ENCODE peak calls at places on chromosomes 5 and 9, in ten cellular contexts. A is naive thymus-derived CD4-positive, alpha-beta T cell; C is colonic mucosa; Z is ovary; G is SJSA1; Q is endodermal cell; W is brain microvascular endothelial cell; R is choroid plexus epithelial cell; M is astrocyte of the spinal cord; S is A549. U is an unnamed sample.

GRCh38 chr5:4359847-4360246 is 764.2 kb downstream of the IRX1 start:
- DNase-seq in A (no peak), S (no peak), Z (no peak), R (no peak), G (no peak), C (no peak), Q (no peak), M (no peak), W (no peak), U (no peak)

GRCh38 chr5:115520191-115520590 is 24.4 kb downstream of the FEM1C start:
- DNase-seq in G (no peak), Z (no peak), W (no peak), Q (no peak), R (no peak), M (no peak), A (no peak), C (no peak), S (no peak), U (no peak)

GRCh38 chr5:14510156-14510734 is 71.3 kb upstream of the OTULINL start:
- DNase-seq in S (no peak), A (no peak), M (no peak), G (no peak), C (no peak), W (no peak), Q (no peak), R (no peak), Z (no peak), U (no peak)

GRCh38 chr9:112061152-112061740 is 113.9 kb downstream of the SUSD1 start:
- DNase-seq in R (peak), Q (no peak), Z (no peak), M (peak), S (peak), G (peak), A (no peak), C (peak), W (peak), U (peak)

GRCh38 chr5:41286696-41287095 is 73.4 kb upstream of the C6 start:
- DNase-seq in G (no peak), W (no peak), S (no peak), Z (no peak), A (no peak), Q (no peak), R (no peak), M (no peak), C (no peak), U (no peak)

GRCh38 chr9:75892168-75892901 is 1.9 kb downstream of the PCSK5 start:
- DNase-seq in W (no peak), M (peak), Z (peak), Q (peak), S (peak), R (peak), G (peak), C (peak), A (no peak), U (no peak)

GRCh38 chr9:33498387-33498786 is 24.7 kb upstream of the NOL6 start:
- DNase-seq in S (no peak), Z (no peak), M (peak), R (peak), Q (no peak), A (no peak), C (no peak), G (no peak), W (no peak), U (no peak)

GRCh38 chr9:98391884-98392283 is 136.4 kb upstream of the TBC1D2 start:
- DNase-seq in C (no peak), A (no peak), S (no peak), Z (no peak), G (no peak), W (no peak), M (no peak), Q (peak), R (no peak), U (no peak)

GRCh38 chr9:135480071-135480941 is 724 bp downstream of the PPP1R26 start:
- DNase-seq in C (peak), W (peak), M (no peak), S (peak), A (no peak), R (peak), Q (peak), G (peak), Z (no peak), U (no peak)

GRCh38 chr5:45417285-45417996 is 278.7 kb downstream of the HCN1 start:
- DNase-seq in M (no peak), C (no peak), S (no peak), Q (no peak), G (no peak), W (no peak), Z (no peak), R (no peak), A (no peak), U (no peak)

GRCh38 chr9:136090768-136091581 is 4.1 kb downstream of the NACC2 start:
- DNase-seq in A (no peak), Z (no peak), R (no peak), C (no peak), M (peak), Q (peak), W (no peak), G (peak), S (no peak), U (no peak)

GRCh38 chr9:126068534-126069230 is 257.9 kb upstream of the MVB12B start:
- DNase-seq in A (no peak), W (no peak), M (no peak), C (no peak), S (no peak), G (no peak), Q (no peak), Z (no peak), R (no peak), U (no peak)

GRCh38 chr5:10863763-10864383 is 102.8 kb upstream of the DAP start:
- DNase-seq in R (peak), A (peak), Z (no peak), G (peak), W (peak), C (peak), S (peak), M (peak), Q (peak), U (peak)

GRCh38 chr5:14142856-14143508 is at the start of gene TRIO:
- DNase-seq in Z (peak), W (peak), C (peak), Q (peak), M (peak), A (peak), G (peak), R (peak), S (peak), U (peak)

GRCh38 chr5:123508441-123508840 is 3.5 kb upstream of the CSNK1G3 start:
- DNase-seq in R (no peak), S (no peak), W (no peak), G (no peak), Z (no peak), Q (no peak), C (no peak), A (no peak), M (no peak), U (no peak)

GRCh38 chr5:123511290-123511647 is 708 bp upstream of the CSNK1G3 start:
- DNase-seq in Z (no peak), M (peak), Q (no peak), C (no peak), A (no peak), R (peak), W (peak), G (no peak), S (peak), U (no peak)

GRCh38 chr5:123514615-123515355 is 2.8 kb downstream of the CSNK1G3 start:
- DNase-seq in Z (no peak), C (no peak), Q (no peak), S (no peak), M (no peak), R (no peak), W (no peak), A (no peak), G (no peak), U (no peak)

GRCh38 chr5:123512631-123513461 is 869 bp downstream of the CSNK1G3 start:
- DNase-seq in G (peak), W (peak), C (peak), Q (peak), A (peak), R (peak), S (peak), Z (peak), M (peak), U (peak)

GRCh38 chr5:123511648-123512605 is at the start of gene CSNK1G3:
- DNase-seq in W (peak), M (peak), A (peak), Z (peak), C (peak), G (peak), R (peak), Q (peak), S (peak), U (peak)
- H3K4me3 ChIP-seq in W (peak), M (peak), A (peak), Z (peak), C (peak), G (peak), R (peak), Q (peak), S (peak), U (peak)

GRCh38 chr5:176740702-176741565 is 69.4 kb upstream of the UNC5A start:
- DNase-seq in M (no peak), G (no peak), S (no peak), A (no peak), Q (no peak), W (no peak), R (no peak), C (peak), Z (no peak), U (no peak)

GRCh38 chr5:176741566-176742211 is 68.7 kb upstream of the UNC5A start:
- DNase-seq in A (no peak), Q (peak), W (no peak), R (no peak), M (no peak), C (peak), G (no peak), S (no peak), Z (no peak), U (no peak)

GRCh38 chr5:176743136-176743827 is 67.1 kb upstream of the UNC5A start:
- DNase-seq in C (peak), M (no peak), G (no peak), Z (no peak), S (no peak), W (no peak), A (no peak), Q (peak), R (no peak), U (no peak)

GRCh38 chr5:176743828-176744583 is 66.4 kb upstream of the UNC5A start:
- DNase-seq in W (no peak), R (no peak), C (peak), A (no peak), Z (no peak), Q (peak), S (no peak), M (no peak), G (no peak), U (no peak)

DNA sequence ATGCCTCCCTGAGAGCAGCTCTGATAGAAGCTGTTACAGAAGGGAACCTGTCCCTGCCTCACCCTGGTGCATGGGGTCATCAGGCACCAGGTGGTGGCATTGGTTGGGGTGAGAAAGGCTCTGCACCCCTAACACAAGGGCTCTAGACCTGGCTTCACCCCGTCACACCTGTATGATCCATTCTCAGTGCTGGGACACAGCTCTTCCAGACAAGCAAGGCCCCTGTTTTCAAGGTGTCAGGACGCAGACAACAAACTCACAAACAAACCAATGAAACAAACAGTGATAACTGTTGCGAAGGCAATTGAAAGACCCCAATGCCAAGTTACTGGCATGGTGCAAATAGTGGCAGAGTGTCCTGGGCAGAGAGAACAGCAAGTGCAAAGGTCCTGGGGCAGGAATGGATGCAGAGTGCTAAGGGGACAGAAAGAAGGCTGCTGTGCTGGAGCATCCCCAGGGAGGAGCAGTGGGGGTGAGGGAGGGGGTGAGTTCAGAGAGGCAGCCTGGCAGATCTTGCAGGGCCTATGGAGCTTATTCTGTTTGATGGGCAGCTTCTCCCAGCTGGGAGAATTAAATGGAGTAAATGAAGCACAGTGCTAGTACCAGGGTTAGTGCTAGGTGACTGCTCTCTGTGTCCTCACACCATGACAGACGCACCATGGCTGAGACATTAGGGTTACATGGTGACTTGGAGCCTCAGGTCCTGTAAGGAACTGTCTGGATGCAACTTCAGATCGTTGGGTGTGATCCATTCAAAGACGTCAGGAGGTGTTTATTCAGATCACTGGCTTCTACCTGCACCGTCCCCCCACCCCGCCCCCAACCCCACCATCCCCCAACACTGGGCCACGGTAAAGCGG is 67.9 kb upstream of the UNC5A start:
- DNase-seq in W (no peak), S (no peak), R (no peak), Q (peak), G (no peak), C (peak), Z (no peak), M (no peak), A (no peak), U (no peak)
- H3K4me3 ChIP-seq in W (no peak), S (no peak), R (no peak), Q (no peak), G (no peak), C (no peak), Z (no peak), M (no peak), A (no peak), U (no peak)

DNA sequence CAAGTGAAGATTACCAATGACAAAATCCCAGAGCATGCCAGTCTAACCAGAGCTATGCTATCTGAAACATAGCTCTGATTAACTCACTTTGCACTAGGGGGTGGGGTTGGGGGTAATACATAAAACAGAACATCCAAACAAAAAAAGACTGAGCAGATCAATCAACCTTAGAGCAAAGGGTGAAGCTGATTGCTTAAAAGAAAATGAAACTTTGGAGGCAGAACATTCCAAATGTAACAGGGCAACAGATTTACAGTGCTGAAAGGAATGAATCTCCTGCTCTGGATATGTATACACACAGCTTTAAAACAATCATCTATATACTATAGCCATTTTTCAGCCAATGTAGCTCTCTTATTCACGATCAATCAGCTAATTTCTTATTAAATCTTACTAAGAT is 4.9 kb downstream of the IL6ST start:
- DNase-seq in Q (no peak), S (no peak), A (no peak), W (no peak), G (no peak), R (peak), C (no peak), M (no peak), Z (no peak), U (no peak)
- H3K4me3 ChIP-seq in Q (peak), S (no peak), A (peak), W (no peak), G (no peak), R (peak), C (no peak), M (no peak), Z (no peak), U (no peak)

GRCh38 chr9:88951143-88951542 is 40.1 kb upstream of the S1PR3 start:
- DNase-seq in Z (no peak), C (no peak), W (no peak), G (no peak), M (no peak), S (no peak), A (no peak), R (no peak), Q (no peak), U (no peak)
- H3K4me3 ChIP-seq in Z (no peak), C (no peak), W (no peak), G (no peak), M (no peak), S (peak), A (no peak), R (no peak), Q (no peak), U (no peak)

GRCh38 chr5:42592401-42592800 is 164.2 kb upstream of the CCDC152 start:
- DNase-seq in R (no peak), A (no peak), Z (no peak), M (no peak), Q (no peak), C (no peak), S (no peak), G (no peak), W (no peak), U (no peak)

GRCh38 chr5:42590566-42590965 is 166.1 kb upstream of the CCDC152 start:
- DNase-seq in G (no peak), Z (no peak), A (no peak), S (no peak), M (no peak), W (no peak), C (no peak), Q (no peak), R (no peak), U (no peak)

GRCh38 chr5:42586625-42587024 is 163.4 kb downstream of the GHR start:
- DNase-seq in A (no peak), M (no peak), R (no peak), Z (peak), C (no peak), S (no peak), W (no peak), G (no peak), Q (no peak), U (no peak)

GRCh38 chr5:42587056-42587723 is 164.0 kb downstream of the GHR start:
- DNase-seq in W (no peak), S (no peak), R (no peak), G (no peak), Q (no peak), M (no peak), C (no peak), A (no peak), Z (no peak), U (no peak)

DNA sequence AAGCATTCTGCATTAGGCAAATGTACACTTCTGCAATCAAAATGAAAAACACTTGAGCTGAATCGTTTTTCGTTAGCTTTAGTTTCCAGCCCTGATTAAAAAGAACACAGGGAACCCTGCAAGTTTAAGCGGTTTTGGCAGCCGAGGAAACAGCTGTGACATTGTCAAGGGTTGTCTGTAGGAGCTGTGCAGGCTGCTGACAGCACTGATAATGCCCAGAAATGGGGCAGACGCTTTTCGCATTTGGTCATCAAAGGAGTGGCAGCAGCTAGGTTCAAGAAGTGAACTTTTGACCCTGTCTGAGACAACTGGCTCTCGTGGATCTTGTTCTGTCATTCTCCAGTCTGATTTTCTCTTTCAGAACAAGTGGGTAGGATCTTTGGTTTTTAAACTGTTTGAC is 165.6 kb upstream of the CCDC152 start:
- DNase-seq in Z (no peak), C (peak), S (no peak), A (no peak), M (no peak), Q (no peak), G (no peak), W (no peak), R (no peak), U (no peak)
- H3K4me3 ChIP-seq in Z (no peak), C (no peak), S (no peak), A (no peak), M (no peak), Q (no peak), G (no peak), W (no peak), R (no peak), U (no peak)

DNA sequence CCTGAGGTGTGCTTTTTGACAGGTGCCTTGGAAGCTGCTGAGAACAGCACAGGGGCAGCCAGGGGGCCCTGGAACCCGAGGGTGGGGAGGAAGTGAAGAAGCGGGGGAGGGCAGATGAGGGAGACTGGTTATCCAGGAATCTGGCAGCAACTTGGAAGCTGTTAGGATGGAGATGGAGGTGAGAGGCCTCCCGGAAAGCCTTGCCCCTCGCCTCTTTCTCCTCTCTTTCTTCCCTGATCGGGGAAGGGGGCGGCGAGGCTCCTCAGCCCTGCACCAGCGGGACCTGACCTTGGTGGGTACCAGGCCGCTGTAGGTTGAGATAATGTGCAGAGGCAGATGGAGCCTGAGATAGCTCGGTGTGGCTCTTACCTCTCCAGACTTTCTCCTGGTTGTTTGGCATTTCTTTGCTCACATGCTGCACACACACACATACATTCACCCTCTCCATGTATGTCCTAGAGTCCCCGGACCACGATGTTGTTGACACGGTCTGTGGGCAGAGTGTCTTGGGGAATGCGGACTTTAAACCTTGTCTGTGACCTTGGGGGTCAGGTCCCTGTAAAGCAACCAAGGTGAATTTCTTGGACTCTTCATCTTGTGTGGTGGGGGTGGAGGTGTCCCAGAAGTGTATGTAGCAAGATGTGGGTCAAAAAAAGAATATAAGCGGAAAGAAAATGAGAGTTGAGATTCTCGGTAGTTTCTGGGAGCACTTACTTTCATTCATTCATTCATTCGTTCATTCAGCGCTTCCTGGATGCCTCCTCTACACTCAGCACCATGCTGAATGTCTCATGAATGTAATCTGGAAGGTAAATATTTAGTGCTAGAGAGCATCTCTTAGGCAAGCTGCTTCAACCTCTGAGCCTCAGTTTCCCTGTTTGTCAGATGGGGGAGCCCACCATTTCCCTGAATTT is 1.6 kb downstream of the WWC1 start:
- DNase-seq in R (no peak), C (no peak), S (no peak), G (no peak), Q (peak), M (no peak), Z (no peak), A (no peak), W (no peak), U (no peak)
- H3K4me3 ChIP-seq in R (no peak), C (peak), S (peak), G (peak), Q (peak), M (peak), Z (no peak), A (no peak), W (no peak), U (peak)

GRCh38 chr5:141245250-141245717 is at the start of gene PCDHB15:
- DNase-seq in Z (peak), R (no peak), A (no peak), G (peak), S (no peak), Q (peak), M (no peak), W (no peak), C (no peak), U (no peak)
- H3K4me3 ChIP-seq in Z (peak), R (no peak), A (no peak), G (no peak), S (no peak), Q (no peak), M (no peak), W (no peak), C (no peak), U (no peak)

GRCh38 chr9:16653491-16654407 is 216.7 kb downstream of the BNC2 start:
- DNase-seq in C (no peak), R (peak), M (no peak), A (no peak), W (no peak), Z (peak), G (peak), S (no peak), Q (no peak), U (no peak)
- H3K4me3 ChIP-seq in C (no peak), R (peak), M (no peak), A (no peak), W (no peak), Z (peak), G (peak), S (no peak), Q (no peak), U (peak)

U was measured in GM06990.